ENCODE peak calls at places on chromosomes 13 and 19, in nine cellular contexts. Z, E, F, U, J, K, N, G and Y are unnamed samples. For H3K27me3, the result is how much of the 10 kb centered on the place peaks cover.

GRCh38 chr13:79767126-79767525 is 286.2 kb downstream of the NDFIP2 start:
- DNase-seq in Z (no peak), E (no peak), F (no peak), U (no peak), J (no peak), K (no peak), N (peak), G (no peak), Y (no peak)

GRCh38 chr13:51585234-51585672 is 991 bp downstream of the WDFY2 start:
- DNase-seq in Z (no peak), E (no peak), F (no peak), U (no peak), J (peak), K (peak), N (no peak), G (no peak), Y (no peak)

GRCh38 chr19:57280165-57280912 is at the start of gene ZNF460:
- DNase-seq in Z (peak), E (peak), F (peak), U (peak), J (peak), K (peak), N (peak), G (peak), Y (peak)

GRCh38 chr19:37845932-37846331 is 60.5 kb downstream of the WDR87 start:
- DNase-seq in Z (no peak), E (no peak), F (no peak), U (no peak), J (peak), K (peak), N (no peak), G (no peak), Y (no peak)

GRCh38 chr19:33771308-33772101 is 25.2 kb upstream of the KCTD15 start:
- DNase-seq in Z (no peak), E (peak), F (no peak), U (peak), J (peak), K (peak), N (peak), G (peak), Y (peak)

GRCh38 chr13:106474906-106475305 is 60.6 kb downstream of the EFNB2 start:
- DNase-seq in Z (no peak), E (no peak), F (no peak), U (no peak), J (no peak), K (no peak), N (no peak), G (no peak), Y (no peak)

GRCh38 chr19:6521718-6522646 is 8.8 kb upstream of the TNFSF9 start:
- DNase-seq in Z (no peak), E (no peak), F (no peak), U (no peak), J (peak), K (no peak), N (no peak), G (no peak), Y (no peak)

GRCh38 chr19:45406957-45407375 is 522 bp downstream of the POLR1G start:
- DNase-seq in Z (no peak), E (no peak), F (no peak), U (no peak), J (no peak), K (no peak), N (no peak), G (no peak), Y (no peak)

GRCh38 chr13:40161008-40161694 is 505.3 kb downstream of the FOXO1 start:
- DNase-seq in Z (no peak), E (no peak), F (peak), U (no peak), J (peak), K (no peak), N (no peak), G (no peak), Y (no peak)

GRCh38 chr19:30555788-30556110 is 183.6 kb downstream of the ZNF536 start:
- DNase-seq in Z (no peak), E (no peak), F (no peak), U (no peak), J (no peak), K (no peak), N (no peak), G (no peak), Y (no peak)
- H3K27me3 ChIP-seq in Z (under half), E (under half), F (under half), U (under half), J (under half), K (under half), N (under half), G (under half), Y (under half)

GRCh38 chr19:10642473-10642872 is 11.7 kb upstream of the ILF3 start:
- DNase-seq in Z (no peak), E (no peak), F (no peak), U (no peak), J (no peak), K (no peak), N (no peak), G (no peak), Y (no peak)
- H3K27ac ChIP-seq in Z (no peak), E (no peak), F (no peak), U (peak), J (no peak), K (no peak), N (no peak), G (no peak), Y (no peak)

DNA sequence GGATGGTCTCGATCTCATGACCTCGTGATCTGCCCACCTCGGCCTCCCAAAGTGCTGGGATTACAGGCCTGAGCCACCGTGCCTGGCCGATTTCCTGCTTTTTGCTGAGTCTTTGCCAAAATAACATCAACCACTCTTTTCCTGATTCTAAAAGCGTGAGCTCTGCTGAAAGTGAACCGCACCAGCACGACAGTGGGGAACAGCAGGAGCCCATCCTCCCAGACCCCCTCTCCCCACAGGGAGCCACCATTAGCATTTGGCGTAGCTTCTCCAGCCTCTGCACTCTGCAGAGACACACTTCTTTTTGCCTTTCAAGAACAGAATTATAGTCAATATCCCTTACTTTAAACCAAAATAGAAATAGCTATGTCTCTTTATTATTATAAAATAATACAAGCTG is 41.3 kb downstream of the MYH14 start:
- DNase-seq in Z (no peak), E (no peak), F (no peak), U (no peak), J (no peak), K (no peak), N (no peak), G (no peak), Y (no peak)
- H3K27me3 ChIP-seq in Z (under half), E (under half), F (under half), U (under half), J (under half), K (under half), N (under half), G (under half), Y (under half)

DNA sequence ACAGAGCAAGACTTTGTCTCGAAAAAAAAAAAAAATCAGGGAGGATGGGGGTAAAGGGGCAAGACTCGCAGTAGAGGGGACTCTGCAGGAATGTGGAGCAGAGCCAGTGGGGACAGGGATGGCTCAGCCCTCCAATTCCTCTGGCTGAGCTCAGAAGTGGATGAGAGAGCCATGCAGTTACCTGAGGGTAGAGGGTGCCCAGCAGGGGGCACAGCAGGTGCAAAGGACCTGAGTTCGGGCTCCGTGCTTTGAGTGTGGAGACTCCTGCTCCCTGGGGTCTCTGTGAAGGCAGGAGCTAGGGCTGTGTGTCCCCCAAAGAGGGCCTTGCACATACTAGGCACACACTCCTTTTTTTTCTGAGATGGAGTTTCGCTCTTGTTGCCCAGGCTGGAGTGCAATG is 7.7 kb downstream of the DOCK6 start:
- DNase-seq in Z (no peak), E (no peak), F (no peak), U (no peak), J (no peak), K (no peak), N (peak), G (no peak), Y (no peak)
- H3K27ac ChIP-seq in Z (no peak), E (no peak), F (no peak), U (no peak), J (no peak), K (no peak), N (no peak), G (no peak), Y (no peak)

GRCh38 chr13:23477096-23477495 is 43.6 kb upstream of the SACS start:
- DNase-seq in Z (no peak), E (no peak), F (no peak), U (no peak), J (no peak), K (peak), N (no peak), G (no peak), Y (no peak)
- H3K27me3 ChIP-seq in Z (under half), E (under half), F (under half), U (under half), J (under half), K (under half), N (under half), G (under half), Y (under half)

DNA sequence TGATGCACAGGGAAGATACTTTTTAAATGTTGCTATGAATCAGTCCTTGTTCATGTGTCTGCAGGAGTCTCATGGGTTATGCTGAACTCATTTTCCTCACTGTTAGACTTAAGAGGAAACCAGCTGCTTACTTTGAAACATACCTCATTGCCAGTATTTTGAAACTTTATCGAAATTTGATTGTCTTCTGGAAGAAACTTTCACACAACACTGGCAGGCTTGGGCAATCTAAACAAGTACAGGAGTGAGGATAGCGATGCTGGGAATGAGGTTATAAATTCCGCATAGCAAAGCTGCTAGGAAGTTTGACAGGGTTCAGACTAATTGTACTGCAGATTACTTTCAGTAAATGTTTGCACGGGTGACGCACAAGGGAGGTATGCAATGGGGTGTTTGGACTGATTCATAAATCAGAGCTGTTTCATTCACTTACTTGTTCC is 245.7 kb downstream of the DNAJC15 start:
- DNase-seq in Z (no peak), E (no peak), F (peak), U (no peak), J (peak), K (peak), N (peak), G (no peak), Y (peak)
- H3K27ac ChIP-seq in Z (no peak), E (peak), F (no peak), U (no peak), J (peak), K (peak), N (peak), G (no peak), Y (peak)